ENCODE peak calls at places on chromosome 22, in five cellular contexts. B, D, A, F and Y are unnamed samples.

GRCh38 chr22:50041361-50042065 is 16.6 kb downstream of the TTLL8 start:
- DNase-seq in B (no peak), D (no peak), A (no peak), F (no peak), Y (no peak)

GRCh38 chr22:50298937-50299656 is 8.3 kb downstream of the PLXNB2 start:
- DNase-seq in B (peak), D (no peak), A (peak), F (no peak), Y (peak)

GRCh38 chr22:40535189-40535512 is 101.4 kb downstream of the MRTFA start:
- DNase-seq in B (no peak), D (no peak), A (no peak), F (no peak), Y (no peak)

GRCh38 chr22:31451709-31452571 is 37.7 kb downstream of the EIF4ENIF1 start:
- DNase-seq in B (peak), D (peak), A (peak), F (no peak), Y (peak)

GRCh38 chr22:38843201-38843715 is 570 bp downstream of the NPTXR start:
- DNase-seq in B (peak), D (peak), A (peak), F (peak), Y (no peak)

GRCh38 chr22:17563936-17564391 is 666 bp downstream of the SLC25A18 start:
- DNase-seq in B (peak), D (no peak), A (no peak), F (no peak), Y (no peak)

GRCh38 chr22:17578129-17578754 is 14.9 kb downstream of the SLC25A18 start:
- DNase-seq in B (peak), D (no peak), A (peak), F (no peak), Y (no peak)

GRCh38 chr22:32200752-32201151 is 4.1 kb downstream of the RFPL2 start:
- DNase-seq in B (no peak), D (peak), A (no peak), F (no peak), Y (peak)

GRCh38 chr22:24592144-24592845 is 578 bp downstream of the LRRC75B start:
- DNase-seq in B (no peak), D (peak), A (peak), F (peak), Y (no peak)

GRCh38 chr22:33579448-33580093 is 340.7 kb downstream of the LARGE1 start:
- DNase-seq in B (peak), D (peak), A (peak), F (peak), Y (peak)

GRCh38 chr22:39991164-39991860 is 3.4 kb upstream of the FAM83F start:
- DNase-seq in B (no peak), D (peak), A (no peak), F (no peak), Y (no peak)

GRCh38 chr22:20885017-20885556 is 26.3 kb downstream of the SNAP29 start:
- DNase-seq in B (no peak), D (no peak), A (no peak), F (no peak), Y (peak)

GRCh38 chr22:30435674-30436126 is 10.1 kb downstream of the MTFP1 start:
- DNase-seq in B (no peak), D (no peak), A (no peak), F (no peak), Y (no peak)

GRCh38 chr22:46010951-46011626 is 34.1 kb upstream of the WNT7B start:
- DNase-seq in B (no peak), D (no peak), A (no peak), F (no peak), Y (no peak)

GRCh38 chr22:35258144-35258988 is 1.1 kb downstream of the HMGXB4 start:
- DNase-seq in B (peak), D (peak), A (peak), F (peak), Y (no peak)

GRCh38 chr22:24703101-24703500 is 71.4 kb downstream of the PIWIL3 start:
- DNase-seq in B (peak), D (no peak), A (no peak), F (no peak), Y (no peak)

GRCh38 chr22:21694795-21695431 is 29.1 kb downstream of the PPIL2 start:
- DNase-seq in B (no peak), D (no peak), A (no peak), F (no peak), Y (no peak)

GRCh38 chr22:30167327-30167726 is 79.2 kb downstream of the LIF start:
- DNase-seq in B (no peak), D (no peak), A (no peak), F (no peak), Y (no peak)

GRCh38 chr22:46293591-46294260 is 2.9 kb upstream of the GTSE1 start:
- DNase-seq in B (peak), D (no peak), A (peak), F (no peak), Y (peak)

GRCh38 chr22:50481440-50482106 is at the start of gene ADM2:
- DNase-seq in B (no peak), D (peak), A (peak), F (peak), Y (no peak)

GRCh38 chr22:49996192-49996531 is 16.4 kb downstream of the IL17REL start:
- DNase-seq in B (no peak), D (no peak), A (no peak), F (no peak), Y (no peak)

GRCh38 chr22:31125521-31126117 is 2.9 kb downstream of the INPP5J start:
- DNase-seq in B (no peak), D (no peak), A (no peak), F (no peak), Y (no peak)

GRCh38 chr22:36746571-36746970 is 29.3 kb downstream of the IFT27 start:
- DNase-seq in B (no peak), D (no peak), A (no peak), F (no peak), Y (no peak)

GRCh38 chr22:27752771-27753170 is 48.8 kb downstream of the MN1 start:
- DNase-seq in B (no peak), D (no peak), A (peak), F (no peak), Y (no peak)

GRCh38 chr22:48057116-48057835 is 1294.8 kb downstream of the TBC1D22A start:
- DNase-seq in B (no peak), D (no peak), A (no peak), F (no peak), Y (no peak)

GRCh38 chr22:48055827-48056226 is 1293.4 kb downstream of the TBC1D22A start:
- DNase-seq in B (no peak), D (no peak), A (no peak), F (no peak), Y (no peak)

GRCh38 chr22:48053973-48054372 is 1291.5 kb downstream of the TBC1D22A start:
- DNase-seq in B (no peak), D (no peak), A (no peak), F (no peak), Y (no peak)

GRCh38 chr22:48054596-48054995 is 1292.1 kb downstream of the TBC1D22A start:
- DNase-seq in B (no peak), D (no peak), A (no peak), F (no peak), Y (no peak)

DNA sequence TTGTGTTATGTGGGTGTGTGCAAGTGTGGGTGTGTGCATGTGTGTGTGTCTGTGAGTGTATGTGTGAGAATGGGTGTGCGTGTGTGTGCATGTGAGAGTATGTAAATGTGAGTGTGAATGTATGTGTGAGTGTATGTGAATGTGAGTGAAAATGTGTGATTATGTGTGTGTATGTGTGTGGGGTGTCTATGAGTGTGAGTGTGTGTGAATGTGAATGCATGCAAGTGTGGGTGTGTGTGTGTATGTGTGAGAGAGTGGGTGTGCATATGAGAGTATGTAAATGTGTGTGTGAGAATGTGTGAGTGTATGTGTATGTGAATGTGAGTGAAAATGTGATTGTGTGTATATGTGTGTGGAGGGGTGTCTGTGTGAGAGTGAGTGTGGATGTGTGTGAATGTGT is 1292.7 kb downstream of the TBC1D22A start:
- DNase-seq in B (no peak), D (no peak), A (no peak), F (no peak), Y (no peak)
- H3K23ac ChIP-seq in B (no peak), D (no peak), A (no peak), F (no peak), Y (no peak)

GRCh38 chr22:42656578-42656977 is 7.4 kb upstream of the CYB5R3 start:
- DNase-seq in B (no peak), D (no peak), A (no peak), F (no peak), Y (no peak)
- H3K9ac ChIP-seq in B (no peak), D (no peak), A (no peak), F (no peak), Y (no peak)

DNA sequence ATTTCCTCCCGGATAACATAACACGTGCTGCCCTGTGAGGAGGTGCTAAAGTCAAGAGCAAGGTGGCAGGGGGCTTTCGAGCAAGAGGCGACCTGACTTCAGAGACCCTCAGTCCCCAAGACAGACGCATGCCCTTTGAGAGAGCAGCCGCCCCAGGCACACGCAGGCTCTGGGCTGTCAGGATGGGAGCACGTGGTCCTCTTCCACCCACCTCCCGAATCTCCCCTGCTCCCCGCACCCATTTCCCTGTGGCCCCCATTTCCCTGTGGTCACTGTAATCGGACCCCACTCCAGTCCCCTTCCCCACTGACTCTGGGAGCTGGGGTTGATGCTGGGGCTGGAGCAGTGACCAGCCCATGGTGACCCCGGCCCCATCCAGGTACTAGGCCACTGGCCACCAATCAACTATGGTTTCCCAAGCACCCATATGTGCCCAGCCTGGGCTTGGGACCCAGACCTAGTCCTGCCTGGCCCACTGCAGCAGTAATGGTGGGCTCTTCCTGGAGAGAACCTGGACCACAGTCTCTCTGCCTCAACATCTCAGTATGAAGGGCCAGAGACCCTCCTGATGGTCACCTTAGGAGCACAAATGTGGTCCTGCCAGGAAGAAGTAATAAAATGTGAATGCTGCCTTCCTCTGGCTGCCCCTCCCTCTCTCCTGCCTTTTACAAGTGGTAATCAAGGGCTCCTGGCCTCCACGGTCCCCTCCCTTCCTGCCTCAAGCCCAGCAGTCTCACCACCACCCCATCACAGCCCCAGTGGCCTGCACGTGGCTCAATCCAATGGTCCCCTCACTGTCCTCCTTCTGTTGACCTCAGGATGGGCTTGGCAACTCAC is 39.0 kb downstream of the IGLL5 start:
- DNase-seq in B (no peak), D (peak), A (no peak), F (no peak), Y (no peak)
- H3K4ac ChIP-seq in B (no peak), D (no peak), A (no peak), F (no peak), Y (no peak)

GRCh38 chr22:19816372-19817119 is 38.1 kb downstream of the GNB1L start:
- DNase-seq in B (no peak), D (no peak), A (no peak), F (no peak), Y (no peak)
- H3K23ac ChIP-seq in B (no peak), D (no peak), A (no peak), F (peak), Y (no peak)

GRCh38 chr22:45006101-45006872 is 3.5 kb downstream of the PHF21B start:
- DNase-seq in B (no peak), D (peak), A (no peak), F (peak), Y (no peak)
- H3K9ac ChIP-seq in B (no peak), D (peak), A (no peak), F (no peak), Y (no peak)

GRCh38 chr22:48960576-48960975 is 867.1 kb downstream of the BRD1 start:
- DNase-seq in B (no peak), D (no peak), A (no peak), F (no peak), Y (no peak)

GRCh38 chr22:48959496-48959895 is 868.2 kb downstream of the BRD1 start:
- DNase-seq in B (no peak), D (no peak), A (no peak), F (no peak), Y (no peak)

GRCh38 chr22:48961705-48962104 is 866.0 kb downstream of the BRD1 start:
- DNase-seq in B (no peak), D (no peak), A (no peak), F (no peak), Y (no peak)

GRCh38 chr22:48957987-48958321 is 869.7 kb downstream of the BRD1 start:
- DNase-seq in B (no peak), D (no peak), A (no peak), F (no peak), Y (no peak)

GRCh38 chr22:48960981-48961655 is 866.6 kb downstream of the BRD1 start:
- DNase-seq in B (no peak), D (peak), A (no peak), F (no peak), Y (no peak)
- H3K4ac ChIP-seq in B (no peak), D (no peak), A (no peak), F (no peak), Y (no peak)

DNA sequence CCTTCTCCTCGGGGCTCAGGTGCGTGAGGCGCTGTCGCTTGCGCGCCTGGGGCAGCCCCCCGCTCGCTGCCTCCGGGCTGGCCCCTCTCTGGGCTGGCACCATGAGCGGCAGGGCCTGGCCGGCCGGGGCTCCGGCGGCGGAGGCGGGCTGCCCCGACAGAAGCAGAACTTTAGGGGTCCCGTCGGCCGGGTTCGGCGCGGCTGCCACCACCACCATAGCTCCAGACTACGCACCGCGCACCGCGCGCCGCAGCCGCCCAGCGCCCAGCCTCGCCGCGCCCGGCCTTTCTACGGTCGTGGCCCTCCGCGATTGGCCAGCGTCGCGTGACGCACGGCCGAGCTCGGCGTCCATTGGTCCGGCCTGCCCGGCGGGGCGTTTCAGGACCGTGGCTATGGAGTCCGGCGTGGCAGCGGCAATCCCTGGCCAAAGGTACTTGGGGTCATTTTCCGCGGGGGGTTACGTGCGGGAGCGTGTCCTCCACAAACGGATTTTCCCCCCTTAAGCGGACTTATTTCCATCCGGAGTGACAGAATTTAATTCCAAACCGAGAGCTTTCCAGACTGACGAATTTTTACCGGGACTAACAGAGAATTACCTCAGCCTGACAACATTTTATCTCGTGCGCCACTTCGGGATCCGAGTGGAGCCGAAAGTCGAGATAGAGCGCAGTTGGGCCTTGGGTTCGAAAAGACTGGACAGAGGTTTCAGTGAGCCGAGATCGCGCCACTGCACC is at the start of gene XBP1:
- DNase-seq in B (peak), D (peak), A (peak), F (peak), Y (peak)
- H3K23ac ChIP-seq in B (peak), D (peak), A (peak), F (peak), Y (no peak)

GRCh38 chr22:37805878-37806277 is 1.9 kb upstream of the GCAT start:
- DNase-seq in B (no peak), D (no peak), A (no peak), F (no peak), Y (peak)

GRCh38 chr22:37806409-37807338 is 1.1 kb upstream of the GCAT start:
- DNase-seq in B (peak), D (peak), A (peak), F (no peak), Y (peak)

GRCh38 chr22:37803636-37804371 is 3.9 kb upstream of the GCAT start:
- DNase-seq in B (no peak), D (no peak), A (no peak), F (no peak), Y (no peak)

GRCh38 chr22:37804502-37804885 is 3.2 kb upstream of the GCAT start:
- DNase-seq in B (no peak), D (no peak), A (no peak), F (no peak), Y (no peak)

GRCh38 chr22:37804886-37805857 is 2.6 kb upstream of the GCAT start:
- DNase-seq in B (peak), D (peak), A (peak), F (no peak), Y (peak)
- H3K9ac ChIP-seq in B (peak), D (peak), A (peak), F (peak), Y (peak)

GRCh38 chr22:26529345-26529744 is 17.1 kb upstream of the TFIP11 start:
- DNase-seq in B (no peak), D (no peak), A (no peak), F (no peak), Y (no peak)
- H3K4ac ChIP-seq in B (no peak), D (no peak), A (no peak), F (no peak), Y (no peak)